ENCODE peak calls at places on chromosome 11, in eight cellular contexts. One of them, this sample, is unnamed.

GRCh38 chr11:110069158-110069737 is 23.9 kb upstream of the ZC3H12C start:
- DNase-seq in NCI-H82: no peak
- DNase-seq in caudate nucleus: no peak
- DNase-seq in glutamatergic neuron: no peak
- DNase-seq in cardiac fibroblast: peak
- DNase-seq in GM12865: peak
- DNase-seq in T-helper 17 cell: no peak
- DNase-seq in H54: peak
- DNase-seq in this sample: no peak

GRCh38 chr11:3136542-3137455 is 28.3 kb downstream of the OSBPL5 start:
- DNase-seq in glutamatergic neuron: no peak
- DNase-seq in NCI-H82: no peak
- DNase-seq in H54: no peak
- DNase-seq in caudate nucleus: no peak
- DNase-seq in GM12865: no peak
- DNase-seq in cardiac fibroblast: no peak
- DNase-seq in T-helper 17 cell: no peak
- DNase-seq in this sample: no peak

GRCh38 chr11:62064221-62064620 is 59.6 kb upstream of the INCENP start:
- DNase-seq in NCI-H82: no peak
- DNase-seq in T-helper 17 cell: no peak
- DNase-seq in glutamatergic neuron: no peak
- DNase-seq in GM12865: no peak
- DNase-seq in caudate nucleus: no peak
- DNase-seq in H54: no peak
- DNase-seq in cardiac fibroblast: no peak
- DNase-seq in this sample: no peak

GRCh38 chr11:128595221-128595620 is 7.9 kb upstream of the ETS1 start:
- DNase-seq in NCI-H82: no peak
- DNase-seq in caudate nucleus: no peak
- DNase-seq in glutamatergic neuron: no peak
- DNase-seq in T-helper 17 cell: no peak
- DNase-seq in cardiac fibroblast: peak
- DNase-seq in H54: no peak
- DNase-seq in GM12865: no peak
- DNase-seq in this sample: no peak

GRCh38 chr11:15446315-15446714 is 331.6 kb downstream of the INSC start:
- DNase-seq in T-helper 17 cell: no peak
- DNase-seq in GM12865: no peak
- DNase-seq in NCI-H82: no peak
- DNase-seq in cardiac fibroblast: no peak
- DNase-seq in caudate nucleus: no peak
- DNase-seq in H54: no peak
- DNase-seq in glutamatergic neuron: no peak
- DNase-seq in this sample: no peak

GRCh38 chr11:16211407-16211806 is 144.9 kb downstream of the SOX6 start:
- DNase-seq in GM12865: no peak
- DNase-seq in caudate nucleus: no peak
- DNase-seq in glutamatergic neuron: no peak
- DNase-seq in NCI-H82: peak
- DNase-seq in T-helper 17 cell: no peak
- DNase-seq in H54: no peak
- DNase-seq in cardiac fibroblast: no peak
- DNase-seq in this sample: no peak

GRCh38 chr11:112166561-112166960 is 611 bp upstream of the TEX12 start:
- DNase-seq in T-helper 17 cell: no peak
- DNase-seq in NCI-H82: no peak
- DNase-seq in cardiac fibroblast: peak
- DNase-seq in glutamatergic neuron: no peak
- DNase-seq in GM12865: no peak
- DNase-seq in H54: no peak
- DNase-seq in caudate nucleus: no peak
- DNase-seq in this sample: no peak

GRCh38 chr11:8086001-8086479 is 5.0 kb downstream of the TUB start:
- DNase-seq in glutamatergic neuron: no peak
- DNase-seq in caudate nucleus: no peak
- DNase-seq in cardiac fibroblast: no peak
- DNase-seq in GM12865: no peak
- DNase-seq in H54: no peak
- DNase-seq in T-helper 17 cell: no peak
- DNase-seq in NCI-H82: no peak
- DNase-seq in this sample: no peak

GRCh38 chr11:98100689-98101088 is 920.1 kb upstream of the CNTN5 start:
- DNase-seq in cardiac fibroblast: no peak
- DNase-seq in GM12865: no peak
- DNase-seq in glutamatergic neuron: no peak
- DNase-seq in NCI-H82: no peak
- DNase-seq in H54: no peak
- DNase-seq in T-helper 17 cell: no peak
- DNase-seq in caudate nucleus: no peak
- DNase-seq in this sample: no peak

GRCh38 chr11:11513438-11513837 is 108.4 kb downstream of the GALNT18 start:
- DNase-seq in H54: no peak
- DNase-seq in NCI-H82: no peak
- DNase-seq in GM12865: no peak
- DNase-seq in caudate nucleus: no peak
- DNase-seq in cardiac fibroblast: no peak
- DNase-seq in T-helper 17 cell: no peak
- DNase-seq in glutamatergic neuron: no peak
- DNase-seq in this sample: no peak

This sample was measured in WTC11.